ENCODE peak calls at places on chromosomes 16 and 17, in ten cellular contexts. G is mammary epithelial cell, E is mesenchymal stem cell, T is A673, N is HCT116, Q is GM23338, Z is spleen, X is GM12878, V is adrenal gland, W is HepG2. B is an unnamed sample.

GRCh38 chr16:81937305-81938038 is 73.8 kb downstream of the SDR42E1 start:
- DNase-seq in G (no peak), E (no peak), T (no peak), N (no peak), Q (no peak), Z (no peak), X (no peak), V (no peak), W (no peak), B (no peak)

GRCh38 chr17:321386-321941 is 31.1 kb downstream of the RPH3AL start:
- DNase-seq in G (no peak), E (no peak), T (no peak), N (no peak), Q (no peak), Z (peak; percentile 45), X (no peak), V (no peak), W (no peak), B (no peak)

GRCh38 chr17:75842963-75843576 is 1.1 kb downstream of the UNC13D start:
- DNase-seq in G (no peak), E (no peak), T (no peak), N (no peak), Q (no peak), Z (peak; percentile 85), X (no peak), V (no peak), W (no peak), B (no peak)

GRCh38 chr16:25635449-25635848 is 56.3 kb upstream of the HS3ST4 start:
- DNase-seq in G (no peak), E (no peak), T (no peak), N (no peak), Q (no peak), Z (no peak), X (no peak), V (no peak), W (no peak), B (no peak)

GRCh38 chr16:75116081-75116910 is at the start of gene LDHD:
- DNase-seq in G (peak; percentile 21), E (no peak), T (no peak), N (peak; percentile 75), Q (peak; percentile 78), Z (peak; percentile 86), X (no peak), V (peak; percentile 93), W (peak; percentile 86), B (no peak)

GRCh38 chr17:8126306-8127066 is 2.6 kb upstream of the HES7 start:
- DNase-seq in G (peak; percentile 40), E (peak; percentile 65), T (peak; percentile 74), N (no peak), Q (peak; percentile 69), Z (no peak), X (no peak), V (no peak), W (no peak), B (peak; percentile 82)

GRCh38 chr16:58931436-58931835 is 197.3 kb upstream of the GOT2 start:
- DNase-seq in G (no peak), E (no peak), T (no peak), N (no peak), Q (no peak), Z (no peak), X (no peak), V (no peak), W (no peak), B (peak; percentile 40)

GRCh38 chr17:80524150-80524712 is 20.4 kb upstream of the RPTOR start:
- DNase-seq in G (no peak), E (no peak), T (no peak), N (no peak), Q (no peak), Z (no peak), X (no peak), V (no peak), W (no peak), B (no peak)

GRCh38 chr16:78310990-78311561 is 211.6 kb downstream of the WWOX start:
- DNase-seq in G (no peak), E (peak; percentile 89), T (no peak), N (no peak), Q (peak; percentile 71), Z (no peak), X (no peak), V (no peak), W (no peak), B (no peak)

GRCh38 chr16:7397901-7398300 is 65.3 kb downstream of the RBFOX1 start:
- DNase-seq in G (no peak), E (no peak), T (peak; percentile 64), N (no peak), Q (no peak), Z (no peak), X (no peak), V (no peak), W (no peak), B (no peak)

GRCh38 chr16:84467709-84468108 is 36.8 kb downstream of the MEAK7 start:
- DNase-seq in G (no peak), E (no peak), T (no peak), N (no peak), Q (no peak), Z (no peak), X (no peak), V (no peak), W (no peak), B (no peak)

GRCh38 chr16:4688674-4689045 is 4.7 kb upstream of the NUDT16L1 start:
- DNase-seq in G (no peak), E (no peak), T (no peak), N (no peak), Q (no peak), Z (peak; percentile 80), X (no peak), V (no peak), W (no peak), B (no peak)

GRCh38 chr17:71412803-71413202 is 708.0 kb upstream of the SOX9 start:
- DNase-seq in G (peak; percentile 98), E (peak; percentile 94), T (no peak), N (peak; percentile 93), Q (no peak), Z (no peak), X (no peak), V (no peak), W (no peak), B (peak; percentile 97)

GRCh38 chr17:64920026-64920418 is 744 bp upstream of the LRRC37A3 start:
- DNase-seq in G (no peak), E (peak; percentile 33), T (peak; percentile 12), N (no peak), Q (peak; percentile 28), Z (peak; percentile 79), X (no peak), V (no peak), W (peak; percentile 46), B (peak; percentile 46)

GRCh38 chr17:3961564-3962047 is 2.6 kb downstream of the ATP2A3 start:
- DNase-seq in G (no peak), E (no peak), T (no peak), N (no peak), Q (no peak), Z (peak; percentile 93), X (peak; percentile 63), V (no peak), W (no peak), B (no peak)

GRCh38 chr16:648071-648785 is 937 bp upstream of the WDR90 start:
- DNase-seq in G (peak; percentile 23), E (no peak), T (peak; percentile 55), N (no peak), Q (peak; percentile 75), Z (no peak), X (no peak), V (peak; percentile 73), W (peak; percentile 57), B (peak; percentile 15)

GRCh38 chr17:45127583-45128300 is 4.6 kb downstream of the PLCD3 start:
- DNase-seq in G (peak; percentile 53), E (peak; percentile 57), T (no peak), N (no peak), Q (no peak), Z (no peak), X (no peak), V (peak; percentile 78), W (peak; percentile 85), B (peak; percentile 65)

GRCh38 chr17:66865151-66865550 is 30.2 kb downstream of the CACNG5 start:
- DNase-seq in G (no peak), E (no peak), T (no peak), N (no peak), Q (no peak), Z (no peak), X (no peak), V (no peak), W (no peak), B (peak; percentile 37)
- H3K4me1 ChIP-seq in G (no peaks in the 10 kb centered on the region), E (no peaks in the 10 kb centered on the region), T (no peaks in the 10 kb centered on the region), N (no peaks in the 10 kb centered on the region), Q (no peaks in the 10 kb centered on the region), Z (no peaks in the 10 kb centered on the region), X (no peaks in the 10 kb centered on the region), V (no peaks in the 10 kb centered on the region), W (no peaks in the 10 kb centered on the region), B (no peaks in the 10 kb centered on the region)

GRCh38 chr17:1730345-1731193 is 6.1 kb downstream of the WDR81 start:
- DNase-seq in G (peak; percentile 85), E (peak; percentile 83), T (no peak), N (no peak), Q (no peak), Z (peak; percentile 81), X (no peak), V (peak; percentile 92), W (no peak), B (no peak)
- H3K4me3 ChIP-seq in G (peak overlapping the region; percentile 1), E (no peak overlapping the region), T (no peak overlapping the region), N (no peak overlapping the region), Q (no peak overlapping the region), Z (peak overlapping the region; percentile 22), X (no peak overlapping the region), V (no peak overlapping the region), W (no peak overlapping the region), B (peak overlapping the region; percentile 69)

GRCh38 chr17:40106760-40107265 is 6.4 kb upstream of the NR1D1 start:
- DNase-seq in G (no peak), E (peak; percentile 57), T (no peak), N (no peak), Q (peak; percentile 65), Z (no peak), X (no peak), V (no peak), W (no peak), B (no peak)
- H3K36me3 ChIP-seq in G (no peaks in the 10 kb centered on the region), E (no peaks in the 10 kb centered on the region), T (no peaks in the 10 kb centered on the region), N (no peaks in the 10 kb centered on the region), Q (no peaks in the 10 kb centered on the region), Z (no peaks in the 10 kb centered on the region), X (no peaks in the 10 kb centered on the region), V (no peaks in the 10 kb centered on the region), W (no peaks in the 10 kb centered on the region), B (no peaks in the 10 kb centered on the region)

GRCh38 chr17:40452074-40452787 is 9.0 kb downstream of the IGFBP4 start:
- DNase-seq in G (no peak), E (peak; percentile 90), T (no peak), N (no peak), Q (no peak), Z (no peak), X (no peak), V (no peak), W (no peak), B (peak; percentile 77)

GRCh38 chr17:40450175-40450574 is 6.9 kb downstream of the IGFBP4 start:
- DNase-seq in G (peak; percentile 39), E (no peak), T (no peak), N (peak; percentile 62), Q (peak; percentile 85), Z (no peak), X (no peak), V (no peak), W (peak; percentile 54), B (peak; percentile 72)

GRCh38 chr17:40452921-40453378 is 9.7 kb downstream of the IGFBP4 start:
- DNase-seq in G (peak; percentile 52), E (no peak), T (no peak), N (no peak), Q (no peak), Z (no peak), X (no peak), V (no peak), W (no peak), B (peak; percentile 17)

GRCh38 chr17:40453881-40454630 is 10.8 kb downstream of the IGFBP4 start:
- DNase-seq in G (no peak), E (no peak), T (no peak), N (no peak), Q (no peak), Z (no peak), X (no peak), V (no peak), W (no peak), B (no peak)

GRCh38 chr17:40451420-40451819 is 8.2 kb downstream of the IGFBP4 start:
- DNase-seq in G (no peak), E (peak; percentile 72), T (no peak), N (no peak), Q (no peak), Z (no peak), X (no peak), V (peak; percentile 84), W (no peak), B (peak; percentile 96)
- H3K4me1 ChIP-seq in G (peaks cover 9% of the 10 kb centered on the region), E (peaks cover 57% of the 10 kb centered on the region), T (no peaks in the 10 kb centered on the region), N (peaks cover 29% of the 10 kb centered on the region), Q (peaks cover 9% of the 10 kb centered on the region), Z (peaks cover 45% of the 10 kb centered on the region), X (no peaks in the 10 kb centered on the region), V (peaks cover 55% of the 10 kb centered on the region), W (peaks cover 39% of the 10 kb centered on the region), B (peaks cover 90% of the 10 kb centered on the region)